ENCODE peak calls at places on chromosomes 1 and 21, in four cellular contexts. F is MG63, W is HCT116, A is PC-9. I is an unnamed sample. For H3K36me3, the result is how much of the 10 kb centered on the place peaks cover.

GRCh38 chr1:113647121-113647520 is 112.2 kb downstream of the PHTF1 start:
- DNase-seq in F (peak), A (no peak), W (no peak), I (no peak)

GRCh38 chr1:228007054-228007800 is 429 bp downstream of the WNT3A start:
- DNase-seq in A (no peak), F (peak), W (no peak), I (no peak)

GRCh38 chr1:66778266-66778665 is 22.8 kb downstream of the INSL5 start:
- DNase-seq in F (no peak), W (no peak), A (no peak), I (no peak)

GRCh38 chr1:184164529-184164928 is 113.0 kb downstream of the TSEN15 start:
- DNase-seq in A (no peak), W (no peak), F (no peak), I (no peak)

GRCh38 chr1:178702141-178702540 is 22.9 kb upstream of the RALGPS2 start:
- DNase-seq in W (no peak), F (no peak), A (no peak), I (no peak)

GRCh38 chr21:27759820-27760219 is 792.9 kb upstream of the ADAMTS5 start:
- DNase-seq in W (no peak), A (no peak), F (no peak), I (no peak)

GRCh38 chr1:226820935-226821718 is 49.3 kb upstream of the PSEN2 start:
- DNase-seq in W (no peak), F (peak), A (no peak), I (no peak)

GRCh38 chr1:30846587-30846986 is 62.0 kb downstream of the SDC3 start:
- DNase-seq in F (no peak), W (no peak), A (no peak), I (no peak)

GRCh38 chr1:58456470-58456869 is 90.1 kb downstream of the OMA1 start:
- DNase-seq in W (no peak), F (peak), A (no peak), I (no peak)

GRCh38 chr1:40978886-40979240 is 633 bp upstream of the CTPS1 start:
- DNase-seq in A (no peak), W (no peak), F (no peak), I (no peak)

GRCh38 chr1:8409107-8409506 is 91.2 kb downstream of the SLC45A1 start:
- DNase-seq in W (no peak), A (no peak), F (peak), I (no peak)

GRCh38 chr1:155167166-155168104 is 5.7 kb downstream of the KRTCAP2 start:
- DNase-seq in W (peak), F (peak), A (peak), I (peak)

GRCh38 chr1:5448486-5448885 is 543.7 kb downstream of the NPHP4 start:
- DNase-seq in W (peak), A (no peak), F (no peak), I (no peak)

GRCh38 chr1:186188004-186188539 is 187.0 kb downstream of the TPR start:
- DNase-seq in F (peak), W (peak), A (peak), I (peak)

GRCh38 chr1:159188375-159188788 is 16.3 kb upstream of the ACKR1 start:
- DNase-seq in F (peak), A (no peak), W (no peak), I (no peak)

GRCh38 chr1:221687731-221688487 is 54.0 kb downstream of the DUSP10 start:
- DNase-seq in W (no peak), F (no peak), A (no peak), I (no peak)

GRCh38 chr1:160018900-160019299 is 12.9 kb downstream of the PIGM start:
- DNase-seq in W (no peak), A (no peak), F (peak), I (peak)

GRCh38 chr1:109156916-109157385 is 43.0 kb downstream of the ELAPOR1 start:
- DNase-seq in F (no peak), A (no peak), W (no peak), I (no peak)

GRCh38 chr1:222817529-222817928 is 2.7 kb downstream of the DISP1 start:
- DNase-seq in W (peak), A (peak), F (peak), I (peak)

GRCh38 chr1:227940791-227941241 is 6.9 kb downstream of the WNT9A start:
- DNase-seq in F (no peak), W (no peak), A (no peak), I (no peak)

GRCh38 chr1:14513084-14513483 is 85.4 kb upstream of the KAZN start:
- DNase-seq in F (no peak), A (no peak), W (no peak), I (no peak)

GRCh38 chr1:98389809-98390208 is 271.7 kb upstream of the SNX7 start:
- DNase-seq in W (no peak), A (no peak), F (peak), I (no peak)

GRCh38 chr1:72869873-72870272 is 587.5 kb upstream of the NEGR1 start:
- DNase-seq in F (no peak), W (no peak), A (no peak), I (no peak)

GRCh38 chr1:21836729-21837128 is 24.7 kb downstream of the LDLRAD2 start:
- DNase-seq in F (no peak), A (no peak), W (no peak), I (no peak)

GRCh38 chr1:21836010-21836409 is 23.9 kb downstream of the LDLRAD2 start:
- DNase-seq in F (no peak), W (no peak), A (no peak), I (no peak)

GRCh38 chr1:21834094-21834493 is 22.0 kb downstream of the LDLRAD2 start:
- DNase-seq in W (no peak), F (no peak), A (no peak), I (no peak)

GRCh38 chr1:21833392-21833976 is 21.4 kb downstream of the LDLRAD2 start:
- DNase-seq in F (no peak), A (no peak), W (no peak), I (no peak)

GRCh38 chr1:21834666-21835065 is 22.6 kb downstream of the LDLRAD2 start:
- DNase-seq in W (no peak), A (no peak), F (no peak), I (no peak)
- H3K36me3 ChIP-seq in W (under half), A (under half), F (half or more), I (half or more)

DNA sequence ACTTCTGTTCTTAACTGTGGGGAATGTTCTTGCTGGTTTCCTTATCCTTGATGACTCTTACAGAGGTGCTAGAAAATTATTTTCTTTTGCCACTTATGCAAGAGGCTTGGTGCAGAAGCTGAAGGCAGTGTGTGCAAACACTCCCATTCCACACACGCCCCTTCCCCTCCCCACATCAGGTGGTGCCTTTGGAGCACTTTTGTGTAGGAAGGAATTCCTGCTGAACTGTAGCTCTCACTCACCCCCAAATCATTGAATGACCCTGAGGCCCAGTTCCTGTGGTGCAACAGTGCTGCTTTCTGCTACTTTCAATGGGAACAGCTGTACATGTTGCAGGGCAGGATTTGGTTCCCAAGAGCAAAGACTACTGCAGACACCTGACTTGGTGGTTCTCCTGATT is 101.8 kb downstream of the CD247 start:
- DNase-seq in W (no peak), F (no peak), A (no peak), I (no peak)
- H3K36me3 ChIP-seq in W (under half), F (under half), A (under half), I (under half)

GRCh38 chr1:225413708-225414375 is 14.0 kb downstream of the LBR start:
- DNase-seq in F (no peak), A (no peak), W (no peak), I (no peak)

GRCh38 chr1:225418059-225418458 is 9.8 kb downstream of the LBR start:
- DNase-seq in W (no peak), A (no peak), F (no peak), I (no peak)

GRCh38 chr1:225418598-225418997 is 9.2 kb downstream of the LBR start:
- DNase-seq in W (no peak), A (no peak), F (no peak), I (no peak)

GRCh38 chr1:225415307-225415706 is 12.5 kb downstream of the LBR start:
- DNase-seq in F (no peak), W (no peak), A (no peak), I (no peak)

DNA sequence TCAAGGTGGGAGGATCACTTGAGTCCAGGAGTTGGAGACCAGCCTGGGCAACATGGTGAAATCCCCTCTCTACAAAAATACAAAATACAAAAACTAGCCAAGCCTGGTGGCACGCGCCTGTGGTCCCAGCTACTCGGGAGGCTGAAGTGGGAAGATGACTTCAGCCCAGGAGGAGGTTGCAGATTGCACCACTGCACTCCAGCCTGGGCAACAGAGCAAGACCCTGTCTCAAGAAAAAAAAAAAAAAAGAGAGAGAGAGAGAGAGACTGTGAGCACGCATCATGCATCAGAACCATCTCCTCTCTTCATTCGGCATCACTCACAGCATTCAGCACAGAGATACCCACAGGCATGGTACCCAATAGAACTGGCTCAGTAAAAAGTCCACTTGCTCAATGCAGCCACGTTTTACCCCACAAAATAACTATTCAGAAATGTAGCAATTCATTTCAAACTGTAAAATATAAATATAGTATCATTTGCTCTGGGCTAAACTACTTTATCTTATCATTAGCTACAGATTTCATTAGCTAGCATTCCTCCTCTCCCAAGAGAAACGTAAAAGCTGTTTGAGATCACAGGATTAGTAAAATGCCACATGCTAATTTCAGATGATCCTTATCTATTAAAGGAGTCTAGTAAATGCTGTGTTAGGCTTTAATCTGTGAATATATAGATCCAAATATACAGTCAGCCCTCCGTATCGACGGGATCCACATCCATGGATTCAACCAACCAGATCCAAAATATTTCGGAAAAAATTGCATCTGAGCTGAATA is 11.7 kb downstream of the LBR start:
- DNase-seq in W (no peak), A (no peak), F (no peak), I (no peak)
- H3K36me3 ChIP-seq in W (half or more), A (half or more), F (under half), I (half or more)

GRCh38 chr1:37593726-37594125 is 2.0 kb downstream of the GNL2 start:
- DNase-seq in W (no peak), A (no peak), F (no peak), I (no peak)
- H3K36me3 ChIP-seq in W (under half), A (under half), F (half or more), I (half or more)

DNA sequence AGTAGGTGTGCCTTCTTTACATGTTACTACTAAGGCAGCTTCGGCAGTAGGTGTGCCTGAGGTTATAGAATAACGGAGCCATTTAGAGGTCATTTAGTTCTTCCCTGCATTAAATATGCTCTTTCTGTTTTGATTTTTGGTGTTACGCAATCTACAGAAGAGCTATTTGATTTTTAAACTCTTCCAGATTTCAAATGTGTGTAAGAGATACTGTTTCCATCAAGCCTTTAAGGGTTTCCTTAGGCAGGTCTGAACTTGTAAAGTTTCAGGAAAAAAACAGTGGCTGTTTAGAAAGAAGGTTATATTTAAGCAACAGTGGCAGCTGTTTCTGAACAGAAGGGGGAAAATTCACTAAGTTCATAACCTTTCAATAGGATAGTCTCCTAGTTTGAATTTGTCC is 54.8 kb downstream of the PIK3R3 start:
- DNase-seq in F (no peak), A (no peak), W (no peak), I (no peak)
- H3K36me3 ChIP-seq in F (under half), A (under half), W (under half), I (under half)

DNA sequence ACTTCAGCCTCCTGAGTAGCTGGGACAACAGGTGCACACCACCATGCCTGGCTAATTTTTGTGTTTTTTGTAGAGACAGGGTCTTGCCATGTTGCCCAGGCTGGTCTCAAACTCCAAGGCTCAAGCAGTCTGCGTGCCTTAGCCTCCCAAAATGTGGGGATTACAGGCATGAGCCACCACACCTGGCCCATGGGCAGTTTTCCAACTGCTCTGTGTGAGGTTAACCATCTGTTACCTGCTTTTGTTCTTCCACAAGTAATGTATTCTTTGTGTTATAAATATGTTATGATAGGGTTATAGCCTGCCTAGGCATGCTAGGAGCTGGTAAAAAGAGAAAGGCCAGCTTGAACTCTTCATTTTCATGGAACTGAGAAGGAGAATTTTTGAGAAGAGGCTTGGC is 30.7 kb downstream of the TUFT1 start:
- DNase-seq in F (no peak), A (no peak), W (no peak), I (no peak)
- H3K36me3 ChIP-seq in F (half or more), A (half or more), W (under half), I (half or more)

GRCh38 chr1:51819810-51820209 is 58.7 kb downstream of the NRDC start:
- DNase-seq in F (no peak), A (no peak), W (no peak), I (no peak)
- H3K36me3 ChIP-seq in F (under half), A (half or more), W (under half), I (half or more)

GRCh38 chr1:235748747-235749146 is 99.2 kb upstream of the GNG4 start:
- DNase-seq in A (no peak), W (no peak), F (no peak), I (no peak)
- H3K36me3 ChIP-seq in A (under half), W (under half), F (under half), I (under half)

GRCh38 chr21:42859891-42860230 is 19.5 kb downstream of the WDR4 start:
- DNase-seq in W (no peak), A (no peak), F (no peak), I (no peak)
- H3K36me3 ChIP-seq in W (half or more), A (under half), F (half or more), I (half or more)

GRCh38 chr1:204435246-204435885 is 23.7 kb upstream of the PPP1R15B start:
- DNase-seq in A (no peak), F (no peak), W (no peak), I (no peak)
- H3K36me3 ChIP-seq in A (half or more), F (under half), W (under half), I (under half)

I was measured in SJSA1.